ENCODE peak calls at places on chromosomes 3 and 15, in five cellular contexts. C is NCI-H774, T is fibroblast of the conjunctiva, N is GM04504, I is bronchial epithelial cell. Q is an unnamed sample.

GRCh38 chr3:71095511-71096305 is 487.8 kb downstream of the FOXP1 start:
- DNase-seq in C (no peak), T (no peak), N (no peak), I (peak), Q (no peak)

GRCh38 chr3:70386043-70386442 is 73.6 kb upstream of the MDFIC2 start:
- DNase-seq in C (no peak), T (no peak), N (no peak), I (no peak), Q (no peak)

GRCh38 chr15:89681146-89681545 is 2.0 kb upstream of the PLIN1 start:
- DNase-seq in C (no peak), T (no peak), N (no peak), I (no peak), Q (no peak)

GRCh38 chr3:143041901-143042300 is 40.5 kb downstream of the U2SURP start:
- DNase-seq in C (no peak), T (no peak), N (no peak), I (no peak), Q (no peak)

GRCh38 chr3:179063945-179064560 is 7.6 kb downstream of the ZMAT3 start:
- DNase-seq in C (no peak), T (no peak), N (no peak), I (no peak), Q (peak)

GRCh38 chr3:43919067-43919466 is 228.3 kb downstream of the ABHD5 start:
- DNase-seq in C (no peak), T (no peak), N (no peak), I (peak), Q (peak)

GRCh38 chr3:183536238-183536880 is 19.1 kb downstream of the KLHL6 start:
- DNase-seq in C (no peak), T (no peak), N (no peak), I (no peak), Q (no peak)

GRCh38 chr3:127157181-127157828 is 35.6 kb upstream of the PRR23E start:
- DNase-seq in C (peak), T (no peak), N (no peak), I (no peak), Q (no peak)

GRCh38 chr3:66115858-66116654 is 77.3 kb upstream of the MAGI1 start:
- DNase-seq in C (no peak), T (peak), N (peak), I (peak), Q (peak)

GRCh38 chr3:175646865-175647264 is 787.7 kb downstream of the NAALADL2 start:
- DNase-seq in C (no peak), T (no peak), N (no peak), I (peak), Q (no peak)

GRCh38 chr3:160218141-160218540 is 7.1 kb upstream of the C3orf80 start:
- DNase-seq in C (no peak), T (no peak), N (no peak), I (no peak), Q (no peak)

GRCh38 chr3:184593201-184593922 is 31.8 kb downstream of the EPHB3 start:
- DNase-seq in C (no peak), T (no peak), N (no peak), I (no peak), Q (no peak)

GRCh38 chr15:70286110-70286806 is 188.5 kb upstream of the TLE3 start:
- DNase-seq in C (no peak), T (no peak), N (no peak), I (no peak), Q (no peak)

GRCh38 chr15:73244333-73244732 is 124.4 kb downstream of the HCN4 start:
- DNase-seq in C (no peak), T (no peak), N (no peak), I (peak), Q (peak)

GRCh38 chr3:69568458-69568857 is 170.8 kb upstream of the MITF start:
- DNase-seq in C (no peak), T (no peak), N (no peak), I (no peak), Q (no peak)

GRCh38 chr3:49413338-49413734 is 1.1 kb downstream of the TCTA start:
- DNase-seq in C (no peak), T (no peak), N (no peak), I (no peak), Q (no peak)

GRCh38 chr3:59783468-59783988 is 733.7 kb upstream of the CFAP20DC start:
- DNase-seq in C (no peak), T (no peak), N (no peak), I (no peak), Q (no peak)

GRCh38 chr3:26931891-26932290 is 309.3 kb downstream of the LRRC3B start:
- DNase-seq in C (no peak), T (no peak), N (no peak), I (peak), Q (no peak)

GRCh38 chr15:72824112-72824511 is 40.6 kb upstream of the ADPGK start:
- DNase-seq in C (no peak), T (no peak), N (no peak), I (no peak), Q (no peak)

Q was measured in mammary epithelial cell.